ENCODE peak calls at places on chromosomes 1 and 21, in four cellular contexts. One of them, this sample, is unnamed.

GRCh38 chr1:86933562-86934377 is 19.3 kb downstream of the HS2ST1 start:
- DNase-seq in fibroblast of lung: peak; percentile 9
- DNase-seq in tibial artery: no peak
- DNase-seq in IMR-90: no peak
- DNase-seq in this sample: no peak

GRCh38 chr1:53535846-53536245 is 76.6 kb downstream of the DMRTB1 start:
- DNase-seq in IMR-90: peak; percentile 76
- DNase-seq in fibroblast of lung: no peak
- DNase-seq in tibial artery: no peak
- DNase-seq in this sample: no peak

GRCh38 chr1:29195875-29196274 is 14.2 kb upstream of the SRSF4 start:
- DNase-seq in tibial artery: peak; percentile 51
- DNase-seq in fibroblast of lung: no peak
- DNase-seq in IMR-90: no peak
- DNase-seq in this sample: no peak

GRCh38 chr1:213423585-213423984 is 372.5 kb downstream of the RPS6KC1 start:
- DNase-seq in tibial artery: no peak
- DNase-seq in IMR-90: no peak
- DNase-seq in fibroblast of lung: no peak
- DNase-seq in this sample: no peak

GRCh38 chr1:231590453-231591198 is 36.0 kb upstream of the DISC1 start:
- DNase-seq in fibroblast of lung: peak; percentile 75
- DNase-seq in IMR-90: peak; percentile 83
- DNase-seq in tibial artery: no peak
- DNase-seq in this sample: peak; percentile 61

GRCh38 chr1:1314237-1314586 is 5.8 kb downstream of the PUSL1 start:
- DNase-seq in tibial artery: no peak
- DNase-seq in IMR-90: no peak
- DNase-seq in fibroblast of lung: no peak
- DNase-seq in this sample: no peak

GRCh38 chr1:2115922-2116341 is 65.7 kb downstream of the PRKCZ start:
- DNase-seq in tibial artery: no peak
- DNase-seq in fibroblast of lung: no peak
- DNase-seq in IMR-90: peak; percentile 48
- DNase-seq in this sample: no peak

GRCh38 chr21:43268086-43268803 is 99.4 kb downstream of the CRYAA start:
- DNase-seq in IMR-90: no peak
- DNase-seq in tibial artery: no peak
- DNase-seq in fibroblast of lung: no peak
- DNase-seq in this sample: no peak

GRCh38 chr1:196306421-196306820 is 301.8 kb downstream of the KCNT2 start:
- DNase-seq in tibial artery: no peak
- DNase-seq in IMR-90: no peak
- DNase-seq in fibroblast of lung: no peak
- DNase-seq in this sample: no peak

GRCh38 chr1:211610779-211611556 is 32.0 kb upstream of the SLC30A1 start:
- DNase-seq in fibroblast of lung: peak; percentile 35
- DNase-seq in IMR-90: peak; percentile 38
- DNase-seq in tibial artery: peak; percentile 72
- DNase-seq in this sample: peak; percentile 66

GRCh38 chr1:151803915-151804314 is 1.3 kb downstream of the LINGO4 start:
- DNase-seq in tibial artery: no peak
- DNase-seq in IMR-90: no peak
- DNase-seq in fibroblast of lung: no peak
- DNase-seq in this sample: no peak

GRCh38 chr1:36199934-36200741 is 24.1 kb upstream of the THRAP3 start:
- DNase-seq in tibial artery: no peak
- DNase-seq in fibroblast of lung: peak; percentile 47
- DNase-seq in IMR-90: peak; percentile 60
- DNase-seq in this sample: no peak

GRCh38 chr1:115170972-115171392 is 81.7 kb upstream of the TSPAN2 start:
- DNase-seq in IMR-90: no peak
- DNase-seq in tibial artery: no peak
- DNase-seq in fibroblast of lung: peak; percentile 17
- DNase-seq in this sample: no peak

GRCh38 chr1:51488372-51489050 is 30.6 kb downstream of the EPS15 start:
- DNase-seq in IMR-90: peak; percentile 16
- DNase-seq in tibial artery: no peak
- DNase-seq in fibroblast of lung: no peak
- DNase-seq in this sample: no peak

GRCh38 chr1:180931529-180931928 is 18.8 kb downstream of the KIAA1614 start:
- DNase-seq in IMR-90: no peak
- DNase-seq in tibial artery: no peak
- DNase-seq in fibroblast of lung: no peak
- DNase-seq in this sample: no peak
- H3K4me1 ChIP-seq in IMR-90: peaks cover 11% of the 10 kb centered on the region
- H3K4me1 ChIP-seq in tibial artery: peaks cover 3% of the 10 kb centered on the region
- H3K4me1 ChIP-seq in fibroblast of lung: no peaks in the 10 kb centered on the region
- H3K4me1 ChIP-seq in this sample: peaks cover 28% of the 10 kb centered on the region

GRCh38 chr21:36069713-36070573 is at the start of gene CBR1:
- DNase-seq in tibial artery: peak; percentile 98
- DNase-seq in fibroblast of lung: peak; percentile 96
- DNase-seq in IMR-90: peak; percentile 93
- DNase-seq in this sample: peak; percentile 94
- TF ChIP-seq CTCF in tibial artery: no peak
- TF ChIP-seq CTCF in fibroblast of lung: no peak
- TF ChIP-seq CTCF in IMR-90: no peak
- TF ChIP-seq CTCF in this sample: no peak

GRCh38 chr1:229690662-229691061 is 64.6 kb downstream of the URB2 start:
- DNase-seq in fibroblast of lung: no peak
- DNase-seq in tibial artery: no peak
- DNase-seq in IMR-90: no peak
- DNase-seq in this sample: no peak
- H3K4me1 ChIP-seq in fibroblast of lung: no peaks in the 10 kb centered on the region
- H3K4me1 ChIP-seq in tibial artery: no peaks in the 10 kb centered on the region
- H3K4me1 ChIP-seq in IMR-90: peaks cover 5% of the 10 kb centered on the region
- H3K4me1 ChIP-seq in this sample: peaks cover 3% of the 10 kb centered on the region

DNA sequence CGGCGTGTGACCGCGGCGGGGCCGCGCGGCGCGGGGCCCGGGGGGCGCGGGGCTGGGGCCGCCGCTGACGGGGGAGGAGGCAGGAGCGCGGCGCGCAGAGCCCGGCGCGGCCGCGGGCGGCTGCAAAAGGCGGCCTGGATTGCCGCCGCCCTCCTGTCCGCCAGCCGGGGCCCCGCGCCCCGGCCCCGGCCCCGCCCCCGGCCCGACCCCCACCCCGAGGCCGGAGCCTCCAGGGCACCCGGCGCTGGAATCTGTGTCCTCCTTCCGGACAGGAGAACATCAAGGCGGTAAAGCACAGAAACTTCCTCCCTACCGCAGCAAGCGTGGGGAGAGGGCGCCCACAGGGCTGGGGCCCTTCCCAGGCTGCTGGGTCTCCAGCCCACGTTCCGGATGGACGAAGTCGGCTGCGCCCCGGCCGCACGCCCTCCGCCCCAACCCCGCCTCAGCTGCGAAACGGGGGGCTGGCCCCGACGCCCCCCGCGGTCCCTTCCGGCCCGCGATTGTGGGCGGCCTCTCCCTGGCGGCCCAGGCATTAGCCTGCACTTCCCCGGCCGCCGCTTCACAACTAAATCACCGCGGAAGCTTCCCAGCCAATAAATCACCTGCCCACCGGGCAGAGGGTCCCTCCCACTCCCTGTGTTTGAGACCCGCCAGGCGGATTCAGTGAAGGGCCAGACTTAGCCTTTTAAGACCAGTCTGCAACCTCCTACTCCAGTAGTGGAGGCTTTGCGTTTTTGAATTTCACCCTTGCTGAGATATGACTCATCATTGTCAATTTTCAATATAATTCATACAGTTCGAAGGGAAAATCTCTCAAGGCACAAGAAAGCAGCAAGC is 106.0 kb downstream of the SLC45A1 start:
- DNase-seq in IMR-90: peak; percentile 65
- DNase-seq in fibroblast of lung: peak; percentile 71
- DNase-seq in tibial artery: peak; percentile 81
- DNase-seq in this sample: peak; percentile 68
- TF ChIP-seq CTCF in IMR-90: no peak
- TF ChIP-seq CTCF in fibroblast of lung: no peak
- TF ChIP-seq CTCF in tibial artery: peak; percentile 21
- TF ChIP-seq CTCF in this sample: peak; percentile 36